ENCODE peak calls at places on chromosomes 1 and 21, in ten cellular contexts. One of them, this sample, is unnamed.
A peak's percentile ranks its signal among the peaks of the same experiment; 100 is the strongest.

GRCh38 chr1:204069887-204070286 is 3.0 kb upstream of the SOX13 start:
- DNase-seq in bronchial epithelial cell: no peak
- DNase-seq in GM13976: no peak
- DNase-seq in tibial artery: no peak
- DNase-seq in nephron progenitor cell: no peak
- DNase-seq in mesothelial cell of epicardium: no peak
- DNase-seq in AG09319: no peak
- DNase-seq in brain microvascular endothelial cell: no peak
- DNase-seq in K562: no peak
- DNase-seq in IMR-90: no peak
- DNase-seq in this sample: no peak

GRCh38 chr1:961132-961652 is 808 bp downstream of the KLHL17 start:
- DNase-seq in bronchial epithelial cell: no peak
- DNase-seq in nephron progenitor cell: no peak
- DNase-seq in K562: peak; percentile 77
- DNase-seq in AG09319: no peak
- DNase-seq in tibial artery: no peak
- DNase-seq in GM13976: no peak
- DNase-seq in brain microvascular endothelial cell: no peak
- DNase-seq in mesothelial cell of epicardium: no peak
- DNase-seq in IMR-90: no peak
- DNase-seq in this sample: no peak

GRCh38 chr1:171869097-171869496 is 27.8 kb downstream of the DNM3 start:
- DNase-seq in tibial artery: no peak
- DNase-seq in bronchial epithelial cell: peak; percentile 34
- DNase-seq in brain microvascular endothelial cell: no peak
- DNase-seq in AG09319: no peak
- DNase-seq in IMR-90: no peak
- DNase-seq in K562: no peak
- DNase-seq in mesothelial cell of epicardium: no peak
- DNase-seq in nephron progenitor cell: no peak
- DNase-seq in GM13976: no peak
- DNase-seq in this sample: no peak

GRCh38 chr1:7827134-7827955 is 25.5 kb downstream of the UTS2 start:
- DNase-seq in K562: peak; percentile 69
- DNase-seq in tibial artery: no peak
- DNase-seq in IMR-90: no peak
- DNase-seq in brain microvascular endothelial cell: no peak
- DNase-seq in AG09319: no peak
- DNase-seq in nephron progenitor cell: no peak
- DNase-seq in mesothelial cell of epicardium: no peak
- DNase-seq in GM13976: peak; percentile 67
- DNase-seq in bronchial epithelial cell: peak; percentile 1
- DNase-seq in this sample: peak; percentile 17

GRCh38 chr1:163307479-163308171 is 14.1 kb upstream of the NUF2 start:
- DNase-seq in AG09319: peak; percentile 22
- DNase-seq in nephron progenitor cell: no peak
- DNase-seq in GM13976: no peak
- DNase-seq in K562: no peak
- DNase-seq in IMR-90: peak; percentile 88
- DNase-seq in mesothelial cell of epicardium: no peak
- DNase-seq in brain microvascular endothelial cell: peak; percentile 83
- DNase-seq in bronchial epithelial cell: no peak
- DNase-seq in tibial artery: no peak
- DNase-seq in this sample: no peak

GRCh38 chr21:16028163-16028562 is 298.4 kb downstream of the USP25 start:
- DNase-seq in bronchial epithelial cell: no peak
- DNase-seq in GM13976: no peak
- DNase-seq in IMR-90: no peak
- DNase-seq in nephron progenitor cell: no peak
- DNase-seq in K562: no peak
- DNase-seq in tibial artery: no peak
- DNase-seq in brain microvascular endothelial cell: no peak
- DNase-seq in AG09319: no peak
- DNase-seq in mesothelial cell of epicardium: no peak
- DNase-seq in this sample: no peak

GRCh38 chr1:204574856-204575145 is 58.6 kb downstream of the MDM4 start:
- DNase-seq in brain microvascular endothelial cell: no peak
- DNase-seq in bronchial epithelial cell: no peak
- DNase-seq in tibial artery: no peak
- DNase-seq in mesothelial cell of epicardium: no peak
- DNase-seq in IMR-90: peak; percentile 16
- DNase-seq in nephron progenitor cell: no peak
- DNase-seq in K562: no peak
- DNase-seq in AG09319: no peak
- DNase-seq in GM13976: no peak
- DNase-seq in this sample: no peak

GRCh38 chr21:43306911-43307676 is 119.8 kb downstream of the SIK1 start:
- DNase-seq in brain microvascular endothelial cell: peak; percentile 23
- DNase-seq in mesothelial cell of epicardium: no peak
- DNase-seq in IMR-90: peak; percentile 28
- DNase-seq in bronchial epithelial cell: peak; percentile 58
- DNase-seq in tibial artery: peak; percentile 54
- DNase-seq in nephron progenitor cell: no peak
- DNase-seq in AG09319: no peak
- DNase-seq in GM13976: peak; percentile 65
- DNase-seq in K562: peak; percentile 41
- DNase-seq in this sample: peak; percentile 16

GRCh38 chr21:42007541-42007940 is 2.6 kb downstream of the ZBTB21 start:
- DNase-seq in IMR-90: no peak
- DNase-seq in AG09319: no peak
- DNase-seq in nephron progenitor cell: no peak
- DNase-seq in brain microvascular endothelial cell: no peak
- DNase-seq in mesothelial cell of epicardium: no peak
- DNase-seq in K562: no peak
- DNase-seq in tibial artery: no peak
- DNase-seq in GM13976: no peak
- DNase-seq in bronchial epithelial cell: no peak
- DNase-seq in this sample: no peak

GRCh38 chr21:33587792-33588484 is 546 bp downstream of the DONSON start:
- DNase-seq in nephron progenitor cell: peak; percentile 46
- DNase-seq in brain microvascular endothelial cell: peak; percentile 10
- DNase-seq in AG09319: no peak
- DNase-seq in GM13976: peak; percentile 67
- DNase-seq in K562: peak; percentile 63
- DNase-seq in bronchial epithelial cell: peak; percentile 12
- DNase-seq in IMR-90: peak; percentile 20
- DNase-seq in tibial artery: no peak
- DNase-seq in mesothelial cell of epicardium: no peak
- DNase-seq in this sample: peak; percentile 46

GRCh38 chr1:246794261-246795093 is 70.3 kb downstream of the SCCPDH start:
- DNase-seq in K562: peak; percentile 48
- DNase-seq in nephron progenitor cell: peak; percentile 28
- DNase-seq in mesothelial cell of epicardium: no peak
- DNase-seq in bronchial epithelial cell: peak; percentile 17
- DNase-seq in IMR-90: peak; percentile 9
- DNase-seq in GM13976: no peak
- DNase-seq in brain microvascular endothelial cell: no peak
- DNase-seq in AG09319: no peak
- DNase-seq in tibial artery: peak; percentile 58
- DNase-seq in this sample: no peak

GRCh38 chr1:21153336-21153735 is 23.4 kb downstream of the EIF4G3 start:
- DNase-seq in GM13976: no peak
- DNase-seq in bronchial epithelial cell: no peak
- DNase-seq in IMR-90: no peak
- DNase-seq in K562: no peak
- DNase-seq in tibial artery: no peak
- DNase-seq in nephron progenitor cell: no peak
- DNase-seq in brain microvascular endothelial cell: no peak
- DNase-seq in AG09319: no peak
- DNase-seq in mesothelial cell of epicardium: no peak
- DNase-seq in this sample: no peak
- TF ChIP-seq CTCF in GM13976: no peak
- TF ChIP-seq CTCF in bronchial epithelial cell: no peak
- TF ChIP-seq CTCF in IMR-90: no peak
- TF ChIP-seq CTCF in K562: no peak
- TF ChIP-seq CTCF in tibial artery: no peak
- TF ChIP-seq CTCF in nephron progenitor cell: no peak
- TF ChIP-seq CTCF in brain microvascular endothelial cell: no peak
- TF ChIP-seq CTCF in AG09319: no peak
- TF ChIP-seq CTCF in mesothelial cell of epicardium: no peak
- TF ChIP-seq CTCF in this sample: no peak

DNA sequence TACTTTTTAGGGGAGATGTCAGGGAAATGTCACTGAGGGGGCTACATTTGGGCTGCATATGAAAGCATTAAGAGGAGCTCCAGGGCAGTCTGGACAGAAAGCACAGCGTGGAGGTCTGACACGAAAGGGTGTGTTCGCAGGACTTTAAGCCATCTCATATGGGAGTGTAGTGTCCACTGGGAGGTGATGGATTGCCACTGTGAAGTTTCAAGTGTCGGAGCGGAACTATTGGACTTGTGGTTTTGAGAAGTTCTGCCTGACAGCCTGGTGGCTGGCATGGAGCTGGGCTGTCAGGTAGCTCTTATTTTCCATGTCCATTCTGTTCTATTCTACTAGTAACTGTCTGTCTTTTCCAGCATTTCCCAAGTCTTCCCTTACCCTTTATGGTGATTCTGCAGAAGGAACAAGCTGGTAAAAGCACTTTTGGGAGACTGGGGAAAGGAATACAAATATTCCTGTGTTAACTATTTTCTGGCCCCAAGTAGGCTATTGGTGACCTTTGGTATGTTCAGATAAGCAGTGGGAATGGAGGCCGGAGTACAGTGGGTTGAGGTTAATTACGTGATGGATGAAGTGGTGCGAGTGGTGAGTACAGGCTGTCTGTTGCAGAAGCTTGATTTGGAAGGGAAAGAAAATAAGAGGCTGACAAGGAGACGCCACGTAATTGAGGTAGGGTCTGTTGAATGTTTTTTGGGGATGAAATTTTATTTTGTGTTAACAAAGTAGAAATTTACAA is 19.3 kb downstream of the B3GALT5 start:
- DNase-seq in bronchial epithelial cell: no peak
- DNase-seq in IMR-90: no peak
- DNase-seq in nephron progenitor cell: no peak
- DNase-seq in tibial artery: no peak
- DNase-seq in brain microvascular endothelial cell: no peak
- DNase-seq in AG09319: no peak
- DNase-seq in mesothelial cell of epicardium: no peak
- DNase-seq in K562: no peak
- DNase-seq in GM13976: no peak
- DNase-seq in this sample: no peak
- TF ChIP-seq CTCF in bronchial epithelial cell: no peak
- TF ChIP-seq CTCF in IMR-90: no peak
- TF ChIP-seq CTCF in nephron progenitor cell: no peak
- TF ChIP-seq CTCF in tibial artery: no peak
- TF ChIP-seq CTCF in brain microvascular endothelial cell: no peak
- TF ChIP-seq CTCF in AG09319: no peak
- TF ChIP-seq CTCF in mesothelial cell of epicardium: no peak
- TF ChIP-seq CTCF in K562: no peak
- TF ChIP-seq CTCF in GM13976: no peak
- TF ChIP-seq CTCF in this sample: no peak

GRCh38 chr1:244027491-244027890 is 23.6 kb upstream of the ZBTB18 start:
- DNase-seq in brain microvascular endothelial cell: no peak
- DNase-seq in GM13976: no peak
- DNase-seq in mesothelial cell of epicardium: no peak
- DNase-seq in nephron progenitor cell: no peak
- DNase-seq in AG09319: no peak
- DNase-seq in bronchial epithelial cell: no peak
- DNase-seq in tibial artery: no peak
- DNase-seq in IMR-90: no peak
- DNase-seq in K562: no peak
- DNase-seq in this sample: no peak

GRCh38 chr1:244028701-244029100 is 22.4 kb upstream of the ZBTB18 start:
- DNase-seq in IMR-90: no peak
- DNase-seq in bronchial epithelial cell: no peak
- DNase-seq in mesothelial cell of epicardium: no peak
- DNase-seq in brain microvascular endothelial cell: no peak
- DNase-seq in GM13976: no peak
- DNase-seq in AG09319: no peak
- DNase-seq in K562: no peak
- DNase-seq in tibial artery: no peak
- DNase-seq in nephron progenitor cell: no peak
- DNase-seq in this sample: no peak

GRCh38 chr1:244030481-244031040 is 20.5 kb upstream of the ZBTB18 start:
- DNase-seq in tibial artery: no peak
- DNase-seq in IMR-90: no peak
- DNase-seq in GM13976: no peak
- DNase-seq in bronchial epithelial cell: no peak
- DNase-seq in mesothelial cell of epicardium: no peak
- DNase-seq in nephron progenitor cell: no peak
- DNase-seq in AG09319: no peak
- DNase-seq in K562: no peak
- DNase-seq in brain microvascular endothelial cell: no peak
- DNase-seq in this sample: no peak

GRCh38 chr1:244029137-244029536 is 21.9 kb upstream of the ZBTB18 start:
- DNase-seq in K562: no peak
- DNase-seq in GM13976: no peak
- DNase-seq in IMR-90: no peak
- DNase-seq in tibial artery: no peak
- DNase-seq in bronchial epithelial cell: no peak
- DNase-seq in AG09319: no peak
- DNase-seq in mesothelial cell of epicardium: no peak
- DNase-seq in nephron progenitor cell: no peak
- DNase-seq in brain microvascular endothelial cell: no peak
- DNase-seq in this sample: no peak
- TF ChIP-seq CTCF in K562: no peak
- TF ChIP-seq CTCF in GM13976: no peak
- TF ChIP-seq CTCF in IMR-90: peak; percentile 16
- TF ChIP-seq CTCF in tibial artery: no peak
- TF ChIP-seq CTCF in bronchial epithelial cell: no peak
- TF ChIP-seq CTCF in AG09319: no peak
- TF ChIP-seq CTCF in mesothelial cell of epicardium: no peak
- TF ChIP-seq CTCF in nephron progenitor cell: no peak
- TF ChIP-seq CTCF in brain microvascular endothelial cell: peak; percentile 35
- TF ChIP-seq CTCF in this sample: no peak

DNA sequence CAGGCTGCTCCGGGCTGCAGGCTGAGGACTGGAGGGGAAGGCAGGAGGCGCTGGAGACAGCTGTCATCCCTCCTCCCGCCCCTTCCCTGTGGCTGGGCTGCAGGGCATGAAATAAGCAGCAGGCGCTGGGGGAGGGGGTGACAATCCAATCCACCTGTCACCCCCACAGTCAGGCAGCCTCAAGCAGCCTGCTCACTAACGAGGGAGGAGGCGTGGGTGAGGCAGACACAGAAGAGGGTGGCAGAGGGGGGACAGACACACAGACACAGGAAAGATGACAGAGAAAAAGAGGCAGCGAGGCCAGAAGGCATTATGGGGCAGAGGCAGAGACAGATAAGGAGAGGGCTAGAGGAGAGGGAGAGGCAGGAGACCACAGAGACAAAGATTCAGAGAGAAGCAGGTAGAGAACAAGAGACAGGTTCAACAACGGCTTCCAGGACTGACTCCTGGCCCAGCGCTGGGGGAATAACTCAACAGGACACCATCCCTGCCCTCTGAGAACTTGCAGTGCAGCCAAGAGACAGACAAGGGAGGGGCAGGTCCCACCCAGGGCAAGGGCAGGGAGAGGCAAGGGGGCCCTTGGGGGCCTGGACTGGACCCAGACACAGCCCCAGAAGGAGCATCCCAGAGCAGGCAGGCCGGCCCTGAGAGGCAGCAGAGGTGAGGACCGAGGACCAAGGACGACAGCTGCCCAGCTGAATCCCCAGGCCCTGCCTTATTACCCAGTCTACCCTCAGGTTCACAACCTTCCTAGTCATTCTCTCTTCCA is 11.2 kb downstream of the MEF2D start:
- DNase-seq in bronchial epithelial cell: no peak
- DNase-seq in K562: peak; percentile 53
- DNase-seq in nephron progenitor cell: peak; percentile 42
- DNase-seq in tibial artery: no peak
- DNase-seq in AG09319: no peak
- DNase-seq in brain microvascular endothelial cell: no peak
- DNase-seq in mesothelial cell of epicardium: no peak
- DNase-seq in IMR-90: peak; percentile 36
- DNase-seq in GM13976: peak; percentile 55
- DNase-seq in this sample: peak; percentile 80
- TF ChIP-seq CTCF in bronchial epithelial cell: no peak
- TF ChIP-seq CTCF in K562: peak; percentile 17
- TF ChIP-seq CTCF in nephron progenitor cell: no peak
- TF ChIP-seq CTCF in tibial artery: peak; percentile 4
- TF ChIP-seq CTCF in AG09319: peak; percentile 21
- TF ChIP-seq CTCF in brain microvascular endothelial cell: peak; percentile 41
- TF ChIP-seq CTCF in mesothelial cell of epicardium: no peak
- TF ChIP-seq CTCF in IMR-90: peak; percentile 32
- TF ChIP-seq CTCF in GM13976: peak; percentile 30
- TF ChIP-seq CTCF in this sample: no peak

This sample was measured in activated CD8-positive, alpha-beta T cell treated with anti-CD3 and anti-CD28 coated beads for 36 hours.